ENCODE peak calls at places on chromosomes 5 and 9, in seven cellular contexts. R is tibial nerve, U is lower leg skin, I is body of pancreas, Y is esophagus squamous epithelium, D is HepG2, E is IMR-90. X is an unnamed sample.

GRCh38 chr5:119327018-119327417 is 28.8 kb upstream of the TNFAIP8 start:
- DNase-seq in R (no peak), U (no peak), I (no peak), Y (no peak), D (no peak), E (peak; percentile 55), X (no peak)

GRCh38 chr9:108779506-108779905 is 76.3 kb downstream of the ACTL7B start:
- DNase-seq in R (no peak), U (no peak), I (no peak), Y (no peak), D (no peak), E (no peak), X (no peak)

GRCh38 chr5:79025054-79025465 is 40.0 kb upstream of the ARSB start:
- DNase-seq in R (peak; percentile 46), U (no peak), I (peak; percentile 73), Y (no peak), D (peak; percentile 41), E (peak; percentile 72), X (no peak)

GRCh38 chr9:36100532-36100931 is 36.0 kb upstream of the GLIPR2 start:
- DNase-seq in R (no peak), U (no peak), I (no peak), Y (no peak), D (no peak), E (peak; percentile 52), X (no peak)

GRCh38 chr9:134709512-134710270 is 68.1 kb downstream of the COL5A1 start:
- DNase-seq in R (peak; percentile 56), U (no peak), I (no peak), Y (no peak), D (no peak), E (peak; percentile 33), X (no peak)

GRCh38 chr5:178454821-178455479 is 135.2 kb downstream of the COL23A1 start:
- DNase-seq in R (no peak), U (peak; percentile 58), I (no peak), Y (no peak), D (no peak), E (no peak), X (peak; percentile 65)

GRCh38 chr5:124867064-124867707 is 120.7 kb upstream of the ZNF608 start:
- DNase-seq in R (no peak), U (no peak), I (no peak), Y (no peak), D (no peak), E (peak; percentile 37), X (no peak)

GRCh38 chr5:164360589-164360988 is 855.2 kb downstream of the MAT2B start:
- DNase-seq in R (no peak), U (no peak), I (no peak), Y (no peak), D (no peak), E (peak; percentile 63), X (no peak)

GRCh38 chr5:1881273-1881586 is 1.5 kb downstream of the IRX4 start:
- DNase-seq in R (no peak), U (no peak), I (no peak), Y (no peak), D (no peak), E (no peak), X (no peak)

GRCh38 chr5:37771731-37772130 is 68.1 kb downstream of the GDNF start:
- DNase-seq in R (no peak), U (no peak), I (no peak), Y (no peak), D (no peak), E (peak; percentile 98), X (no peak)

GRCh38 chr5:96626956-96627355 is 35.2 kb upstream of the CAST start:
- DNase-seq in R (no peak), U (no peak), I (no peak), Y (no peak), D (peak; percentile 18), E (peak; percentile 90), X (no peak)

GRCh38 chr9:108272350-108272899 is 583.4 kb downstream of the ACTL7B start:
- DNase-seq in R (peak; percentile 48), U (no peak), I (peak; percentile 67), Y (no peak), D (peak; percentile 16), E (peak; percentile 39), X (no peak)

GRCh38 chr9:34253460-34253837 is 74.6 kb downstream of the UBAP1 start:
- DNase-seq in R (no peak), U (peak; percentile 83), I (no peak), Y (no peak), D (no peak), E (peak; percentile 70), X (no peak)

GRCh38 chr5:73370620-73371583 is 77.7 kb downstream of the FOXD1 start:
- DNase-seq in R (no peak), U (no peak), I (no peak), Y (no peak), D (no peak), E (peak; percentile 98), X (no peak)

GRCh38 chr5:135565256-135565655 is 13.5 kb downstream of the CXCL14 start:
- DNase-seq in R (no peak), U (no peak), I (no peak), Y (no peak), D (no peak), E (no peak), X (no peak)

GRCh38 chr5:146081685-146082084 is 23.7 kb downstream of the PLAC8L1 start:
- DNase-seq in R (no peak), U (no peak), I (no peak), Y (no peak), D (no peak), E (no peak), X (no peak)

GRCh38 chr5:142716963-142717362 is 31.1 kb upstream of the FGF1 start:
- DNase-seq in R (peak; percentile 51), U (peak; percentile 85), I (peak; percentile 45), Y (no peak), D (peak; percentile 54), E (peak; percentile 51), X (no peak)

DNA sequence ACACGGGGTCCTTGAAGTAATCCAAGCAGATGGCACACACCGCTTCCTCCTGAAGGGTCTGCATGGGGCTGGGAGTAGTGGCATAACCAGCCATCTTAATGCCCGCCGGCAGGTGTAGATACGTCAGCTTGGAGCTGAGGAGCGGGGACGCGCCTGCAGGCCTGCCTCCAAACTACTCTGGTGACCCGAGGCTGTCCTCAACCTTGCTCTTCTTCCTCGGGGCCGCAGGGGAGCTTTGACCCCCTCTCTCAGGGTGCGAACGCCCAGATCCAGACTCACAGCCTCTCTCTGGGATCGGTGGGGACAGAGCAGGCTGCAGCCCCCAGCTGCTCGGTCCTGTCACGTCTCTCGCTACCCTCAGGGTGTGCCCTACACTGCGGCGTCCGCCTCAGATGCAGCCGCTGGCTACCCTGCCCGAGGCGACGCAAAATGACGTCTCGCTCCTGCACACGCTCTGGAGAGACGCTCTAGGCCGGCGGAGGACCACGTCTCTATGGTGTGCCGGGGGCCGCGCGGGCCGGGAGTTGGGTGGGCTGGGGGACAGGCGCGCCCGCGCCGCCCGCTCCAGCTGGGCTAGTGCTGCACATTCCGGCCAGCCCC is at the start of gene TRIM52:
- DNase-seq in R (peak; percentile 82), U (peak; percentile 97), I (peak; percentile 88), Y (no peak), D (peak; percentile 91), E (peak; percentile 87), X (peak; percentile 94)
- TF ChIP-seq POLR2A in R (peak; percentile 76), U (no peak), I (peak; percentile 95), Y (no peak), D (peak; percentile 99), E (peak; percentile 77), X (peak; percentile 63)

GRCh38 chr5:138662599-138662998 is 87.4 kb upstream of the HSPA9 start:
- DNase-seq in R (no peak), U (peak; percentile 60), I (no peak), Y (no peak), D (no peak), E (no peak), X (peak; percentile 45)
- TF ChIP-seq POLR2A in R (no peak), U (no peak), I (no peak), Y (no peak), D (no peak), E (no peak), X (no peak)

GRCh38 chr9:98808411-98808815 is 943 bp downstream of the GALNT12 start:
- DNase-seq in R (no peak), U (peak; percentile 83), I (peak; percentile 64), Y (no peak), D (no peak), E (no peak), X (no peak)

GRCh38 chr9:98805506-98806272 is 1.8 kb upstream of the GALNT12 start:
- DNase-seq in R (no peak), U (peak; percentile 81), I (peak; percentile 0), Y (no peak), D (no peak), E (peak; percentile 86), X (peak; percentile 55)

GRCh38 chr9:98807811-98808195 is 333 bp downstream of the GALNT12 start:
- DNase-seq in R (no peak), U (peak; percentile 83), I (no peak), Y (no peak), D (no peak), E (no peak), X (peak; percentile 58)

GRCh38 chr9:98806394-98807069 is 938 bp upstream of the GALNT12 start:
- DNase-seq in R (no peak), U (peak; percentile 67), I (no peak), Y (no peak), D (no peak), E (peak; percentile 27), X (peak; percentile 55)

DNA sequence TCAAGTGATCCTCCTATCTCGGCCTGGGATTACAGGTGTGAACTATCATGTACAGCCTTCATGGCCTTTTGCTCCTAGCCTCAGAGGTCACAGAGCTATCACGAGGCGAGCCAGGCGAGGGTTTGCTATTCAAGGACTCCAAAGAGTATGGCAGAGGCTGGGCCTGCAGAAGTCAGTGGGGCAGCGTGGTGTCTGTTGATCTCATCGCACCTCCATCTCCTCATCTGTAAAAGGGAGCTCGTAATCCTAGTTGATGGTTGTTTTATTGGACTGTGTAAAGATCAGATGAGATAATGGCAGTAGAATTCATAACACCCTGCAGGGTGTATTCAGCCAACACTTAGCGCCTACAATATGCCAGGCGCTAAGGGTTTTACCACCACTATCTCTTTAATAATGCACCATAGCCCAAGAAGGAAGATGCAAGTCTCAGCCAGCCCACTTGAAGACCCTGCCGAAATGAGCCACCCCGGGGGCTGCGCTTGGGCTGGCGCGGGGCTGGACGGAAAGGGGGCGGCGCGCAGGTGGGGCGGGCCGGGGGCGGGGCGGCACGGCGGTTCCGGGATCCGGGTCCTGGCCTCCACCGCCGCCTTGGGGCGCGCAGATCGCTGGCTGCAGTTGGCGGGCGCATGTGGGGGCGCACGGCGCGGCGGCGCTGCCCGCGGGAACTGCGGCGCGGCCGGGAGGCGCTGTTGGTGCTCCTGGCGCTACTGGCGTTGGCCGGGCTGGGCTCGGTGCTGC is at the start of gene GALNT12:
- DNase-seq in R (no peak), U (peak; percentile 79), I (peak; percentile 47), Y (no peak), D (no peak), E (no peak), X (no peak)
- TF ChIP-seq POLR2A in R (no peak), U (no peak), I (no peak), Y (no peak), D (no peak), E (no peak), X (no peak)

DNA sequence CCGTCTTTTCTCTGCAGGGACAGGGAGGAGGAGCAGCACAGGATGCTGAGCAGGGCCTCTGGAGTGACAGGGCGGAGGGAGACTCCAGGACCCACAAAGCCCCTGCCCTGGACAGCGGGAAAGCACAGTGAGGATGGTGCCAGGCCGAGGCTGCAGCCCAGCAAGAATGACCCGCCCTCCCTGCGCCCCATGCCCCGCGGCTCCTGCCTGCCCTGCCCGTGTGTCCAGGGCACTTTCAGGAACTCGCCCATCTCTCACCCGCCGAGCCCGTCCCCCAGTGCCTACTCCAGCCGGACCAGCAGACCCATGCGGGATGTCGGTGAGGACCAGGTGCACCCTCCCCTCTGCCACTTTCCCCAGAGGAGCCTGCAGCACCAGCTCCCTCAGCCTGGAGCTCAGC is 9.1 kb upstream of the EXOC3 start:
- DNase-seq in R (no peak), U (peak; percentile 74), I (no peak), Y (no peak), D (no peak), E (no peak), X (no peak)
- TF ChIP-seq POLR2A in R (no peak), U (no peak), I (no peak), Y (no peak), D (no peak), E (no peak), X (no peak)